ENCODE peak calls at places on chromosome 1, in four cellular contexts. H is EH; X is COR-L47; G is central memory CD8-positive, alpha-beta T cell. D is an unnamed sample.

GRCh38 chr1:93708734-93709481 is 27.3 kb upstream of the BCAR3 start:
- DNase-seq in H (peak; percentile 27), X (no peak), G (no peak), D (peak; percentile 49)

GRCh38 chr1:178634445-178634844 is 90.6 kb upstream of the RALGPS2 start:
- DNase-seq in X (no peak), G (no peak), H (peak; percentile 97), D (no peak)

GRCh38 chr1:160081261-160081936 is at the start of gene KCNJ9:
- DNase-seq in H (peak; percentile 90), X (peak; percentile 25), G (no peak), D (no peak)

GRCh38 chr1:61910035-61910434 is 167.8 kb downstream of the PATJ start:
- DNase-seq in X (no peak), H (no peak), G (no peak), D (no peak)

GRCh38 chr1:114832057-114832456 is 22.6 kb upstream of the SYCP1 start:
- DNase-seq in X (no peak), G (no peak), H (no peak), D (no peak)

GRCh38 chr1:82139751-82140468 is 339.2 kb downstream of the ADGRL2 start:
- DNase-seq in X (no peak), H (no peak), G (no peak), D (no peak)

GRCh38 chr1:239550178-239550577 is 163.8 kb downstream of the CHRM3 start:
- DNase-seq in X (no peak), G (no peak), H (no peak), D (no peak)

GRCh38 chr1:40739455-40740008 is 44.1 kb upstream of the KCNQ4 start:
- DNase-seq in X (no peak), G (no peak), H (peak; percentile 70), D (no peak)

GRCh38 chr1:247113094-247113497 is 8.9 kb upstream of the ZNF669 start:
- DNase-seq in X (no peak), G (no peak), H (peak; percentile 20), D (no peak)

GRCh38 chr1:150577557-150578277 is 1.7 kb downstream of the MCL1 start:
- DNase-seq in X (no peak), H (peak; percentile 65), G (no peak), D (peak; percentile 11)

GRCh38 chr1:21217812-21218596 is 41.3 kb upstream of the EIF4G3 start:
- DNase-seq in G (no peak), H (peak; percentile 40), X (peak; percentile 4), D (peak; percentile 46)

GRCh38 chr1:215005078-215005477 is 77.5 kb upstream of the KCNK2 start:
- DNase-seq in X (no peak), H (peak; percentile 64), G (no peak), D (peak; percentile 37)

GRCh38 chr1:6185635-6186382 is 5.7 kb upstream of the CHD5 start:
- DNase-seq in H (peak; percentile 46), X (peak; percentile 30), G (no peak), D (peak; percentile 60)

GRCh38 chr1:171160181-171160580 is 24.9 kb upstream of the FMO2 start:
- DNase-seq in H (no peak), G (no peak), X (no peak), D (peak; percentile 45)

GRCh38 chr1:208433086-208433485 is 188.9 kb upstream of the PLXNA2 start:
- DNase-seq in H (peak; percentile 62), X (no peak), G (no peak), D (no peak)

GRCh38 chr1:119885903-119886783 is 10.2 kb downstream of the ADAM30 start:
- DNase-seq in X (peak; percentile 50), G (peak; percentile 34), H (peak; percentile 59), D (peak; percentile 45)

D was measured in hepatocyte.